ENCODE peak calls at places on chromosome 18, in five cellular contexts. K is progenitor cell of endocrine pancreas, Z is AG10803, O is heart left ventricle, R is prostate gland. I is an unnamed sample.

GRCh38 chr18:67916142-67916541 is 399.6 kb upstream of the DSEL start:
- DNase-seq in Z (no peak), R (no peak), K (no peak), O (no peak), I (no peak)

GRCh38 chr18:9081940-9082339 is 20.6 kb upstream of the NDUFV2 start:
- DNase-seq in R (no peak), O (no peak), K (no peak), Z (no peak), I (no peak)

GRCh38 chr18:9321017-9321452 is 13.5 kb upstream of the TWSG1 start:
- DNase-seq in R (no peak), Z (peak; percentile 80), O (no peak), K (no peak), I (no peak)

GRCh38 chr18:60568211-60568610 is 195.6 kb upstream of the MC4R start:
- DNase-seq in K (no peak), Z (no peak), R (no peak), O (no peak), I (no peak)

GRCh38 chr18:24964213-24964612 is 387.8 kb downstream of the ZNF521 start:
- DNase-seq in R (no peak), Z (no peak), K (no peak), O (no peak), I (no peak)

GRCh38 chr18:79476918-79477685 is 81.4 kb downstream of the NFATC1 start:
- DNase-seq in O (no peak), K (no peak), R (no peak), Z (no peak), I (no peak)

GRCh38 chr18:63970803-63971191 is 916 bp downstream of the SERPINB8 start:
- DNase-seq in K (peak; percentile 39), O (peak; percentile 27), Z (peak; percentile 48), R (peak; percentile 35), I (peak; percentile 37)

GRCh38 chr18:56747857-56748256 is 96.7 kb downstream of the WDR7 start:
- DNase-seq in K (no peak), Z (no peak), O (no peak), R (no peak), I (no peak)

GRCh38 chr18:45920367-45920766 is 46.8 kb downstream of the EPG5 start:
- DNase-seq in K (no peak), R (peak; percentile 81), O (peak; percentile 78), Z (peak; percentile 94), I (no peak)

GRCh38 chr18:51510020-51510419 is 312.5 kb upstream of the MEX3C start:
- DNase-seq in O (no peak), R (no peak), Z (no peak), K (no peak), I (no peak)

GRCh38 chr18:78860117-78860516 is 119.5 kb upstream of the SALL3 start:
- DNase-seq in O (no peak), R (no peak), Z (no peak), K (no peak), I (no peak)

GRCh38 chr18:11104307-11104706 is 45.1 kb downstream of the PIEZO2 start:
- DNase-seq in R (no peak), O (no peak), Z (no peak), K (no peak), I (no peak)

GRCh38 chr18:74457043-74457742 is at the start of gene DIPK1C:
- DNase-seq in R (no peak), Z (no peak), K (no peak), O (peak; percentile 41), I (no peak)

GRCh38 chr18:29164020-29164706 is 987.2 kb upstream of the CDH2 start:
- DNase-seq in K (no peak), O (no peak), R (no peak), Z (peak; percentile 90), I (no peak)

GRCh38 chr18:1104265-1104792 is 199.7 kb downstream of the ADCYAP1 start:
- DNase-seq in O (no peak), K (no peak), R (no peak), Z (peak; percentile 29), I (no peak)

GRCh38 chr18:3529597-3529996 is 79.6 kb downstream of the TGIF1 start:
- DNase-seq in O (no peak), R (no peak), Z (no peak), K (no peak), I (no peak)

GRCh38 chr18:598053-598665 is 1.4 kb downstream of the CLUL1 start:
- DNase-seq in Z (peak; percentile 30), R (no peak), K (no peak), O (no peak), I (no peak)

GRCh38 chr18:74623047-74623816 is 25.6 kb downstream of the ZNF407 start:
- DNase-seq in Z (peak; percentile 25), R (no peak), K (no peak), O (no peak), I (no peak)

GRCh38 chr18:577606-578005 is 2.6 kb upstream of the CETN1 start:
- DNase-seq in R (no peak), Z (peak; percentile 30), K (no peak), O (no peak), I (no peak)

GRCh38 chr18:63676526-63676925 is 14.8 kb upstream of the SERPINB3 start:
- DNase-seq in O (no peak), R (no peak), K (no peak), Z (no peak), I (no peak)

GRCh38 chr18:79740741-79741700 is 56.7 kb upstream of the KCNG2 start:
- DNase-seq in Z (no peak), K (no peak), R (no peak), O (no peak), I (no peak)

GRCh38 chr18:7566587-7567486 is at the start of gene PTPRM:
- DNase-seq in R (peak; percentile 80), Z (peak; percentile 83), O (peak; percentile 94), K (peak; percentile 75), I (peak; percentile 88)

GRCh38 chr18:49612515-49613033 is 50.7 kb downstream of the LIPG start:
- DNase-seq in R (no peak), K (no peak), O (no peak), Z (no peak), I (no peak)

GRCh38 chr18:23798824-23799223 is 109.6 kb downstream of the LAMA3 start:
- DNase-seq in Z (no peak), K (no peak), R (no peak), O (no peak), I (no peak)

GRCh38 chr18:79643049-79643765 is 36.4 kb upstream of the CTDP1 start:
- DNase-seq in Z (no peak), R (no peak), O (no peak), K (no peak), I (no peak)

GRCh38 chr18:45365835-45366234 is 249.4 kb upstream of the SLC14A2 start:
- DNase-seq in O (no peak), Z (peak; percentile 69), R (no peak), K (no peak), I (no peak)

GRCh38 chr18:3596324-3597158 is 146.6 kb downstream of the TGIF1 start:
- DNase-seq in Z (no peak), O (peak; percentile 57), K (no peak), R (peak; percentile 23), I (no peak)

GRCh38 chr18:68623342-68623741 is 91.6 kb downstream of the TMX3 start:
- DNase-seq in K (peak; percentile 39), Z (peak; percentile 82), R (peak; percentile 22), O (no peak), I (no peak)

GRCh38 chr18:39946623-39947061 is 2008.4 kb upstream of the PIK3C3 start:
- DNase-seq in O (no peak), K (no peak), Z (peak; percentile 78), R (peak; percentile 8), I (no peak)

GRCh38 chr18:65221115-65221514 is 529.7 kb upstream of the CDH7 start:
- DNase-seq in O (no peak), K (no peak), R (no peak), Z (no peak), I (no peak)

GRCh38 chr18:79575891-79576685 is 103.5 kb upstream of the CTDP1 start:
- DNase-seq in Z (peak; percentile 52), O (peak; percentile 48), R (peak; percentile 75), K (no peak), I (peak; percentile 44)

GRCh38 chr18:24265502-24266064 is 126.7 kb downstream of the CABYR start:
- DNase-seq in K (no peak), O (no peak), Z (no peak), R (no peak), I (no peak)

GRCh38 chr18:69599377-69599776 is 198.7 kb downstream of the DOK6 start:
- DNase-seq in K (no peak), O (no peak), R (no peak), Z (no peak), I (no peak)

GRCh38 chr18:12314586-12315305 is 6.7 kb downstream of the TUBB6 start:
- DNase-seq in O (no peak), Z (no peak), R (no peak), K (no peak), I (no peak)

GRCh38 chr18:63887424-63887823 is at the start of gene SERPINB2:
- DNase-seq in O (no peak), R (no peak), Z (peak; percentile 43), K (no peak), I (no peak)

GRCh38 chr18:3441290-3441689 is 8.7 kb upstream of the TGIF1 start:
- DNase-seq in K (no peak), R (no peak), O (peak; percentile 12), Z (peak; percentile 41), I (no peak)

DNA sequence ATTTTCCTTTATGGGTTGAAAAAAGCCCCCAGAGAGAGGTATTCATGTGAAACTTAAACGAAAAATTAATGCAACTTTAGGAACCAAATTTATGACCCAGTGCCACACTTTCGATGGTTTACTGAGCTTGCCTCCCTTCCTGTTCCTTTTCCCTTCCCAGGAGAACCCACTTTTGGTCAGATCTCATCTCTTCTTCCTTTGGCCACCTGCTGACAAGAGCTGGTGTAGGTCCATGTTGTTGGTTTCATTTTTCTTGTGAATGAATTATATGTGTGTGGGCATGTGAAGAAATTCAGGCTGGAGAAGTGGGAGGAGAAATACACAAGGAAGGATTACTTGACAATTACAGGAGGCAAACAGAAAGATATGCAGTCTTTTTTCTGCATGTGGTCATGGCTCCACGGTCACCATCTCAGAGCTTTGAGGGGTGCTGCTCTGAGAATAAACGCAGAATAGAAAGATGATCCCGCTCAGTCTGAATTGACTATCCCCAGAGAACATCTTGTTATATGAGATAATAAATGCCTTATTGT is 111.3 kb upstream of the TCF4 start:
- DNase-seq in R (no peak), O (no peak), Z (peak; percentile 11), K (no peak), I (no peak)
- TF ChIP-seq CTCF in R (no peak), O (no peak), Z (peak; percentile 20), K (no peak), I (no peak)

GRCh38 chr18:13548106-13548819 is 178.1 kb downstream of the FAM210A start:
- DNase-seq in R (no peak), K (no peak), Z (no peak), O (no peak), I (no peak)
- TF ChIP-seq CTCF in R (no peak), K (no peak), Z (no peak), O (no peak), I (no peak)

DNA sequence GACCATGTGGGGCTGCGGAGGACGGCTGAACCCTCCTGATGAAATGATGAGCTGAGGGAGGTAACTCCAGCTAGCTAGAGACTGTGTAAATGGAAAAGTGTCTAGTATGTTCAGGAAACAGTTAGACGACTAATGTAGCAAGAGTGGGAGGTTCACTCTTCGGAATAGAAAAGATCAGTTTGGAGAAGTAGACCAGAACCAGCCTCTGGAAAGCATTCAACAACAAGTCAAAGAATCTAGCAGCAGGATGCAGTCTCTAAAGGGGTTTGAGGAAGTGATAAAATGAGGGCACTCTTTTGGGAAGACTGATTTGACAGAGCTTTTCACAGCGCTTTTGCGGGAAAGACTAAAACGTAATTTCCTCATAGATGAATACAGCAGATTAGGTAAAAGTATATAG is 79.6 kb downstream of the GAREM1 start:
- DNase-seq in R (no peak), O (no peak), Z (no peak), K (no peak), I (no peak)
- TF ChIP-seq CTCF in R (no peak), O (no peak), Z (no peak), K (no peak), I (no peak)

GRCh38 chr18:48573632-48574293 is 34.9 kb downstream of the CTIF start:
- DNase-seq in O (no peak), Z (no peak), K (no peak), R (no peak), I (no peak)
- TF ChIP-seq CTCF in O (no peak), Z (no peak), K (no peak), R (no peak), I (no peak)